ENCODE peak calls at places on chromosome X, in nine cellular contexts. A is activated CD8-positive, alpha-beta memory T cell treated with anti-CD3 and anti-CD28 coated beads, Interleukin-2, amount 10 ng/mL, durations not matched to agents 7 days and 5 days; X is heart left ventricle; P is astrocyte of the spinal cord; M is GM03348; D is A172; E is RPMI7951; G is NCI-H524; H is fibroblast of the conjunctiva. O is an unnamed sample.

GRCh38 chrX:70479197-70479969 is 34.7 kb downstream of the DLG3 start:
- DNase-seq in A (no peak), X (no peak), P (peak), M (peak), D (peak), E (peak), G (no peak), H (no peak), O (no peak)

GRCh38 chrX:15913161-15913560 is 58.5 kb upstream of the AP1S2 start:
- DNase-seq in A (no peak), X (no peak), P (no peak), M (no peak), D (no peak), E (peak), G (peak), H (no peak), O (no peak)

GRCh38 chrX:30905325-30905724 is 16.3 kb upstream of the TAB3 start:
- DNase-seq in A (no peak), X (no peak), P (no peak), M (no peak), D (no peak), E (no peak), G (no peak), H (no peak), O (no peak)

GRCh38 chrX:10447577-10448214 is 172.7 kb downstream of the MID1 start:
- DNase-seq in A (no peak), X (no peak), P (peak), M (peak), D (peak), E (peak), G (no peak), H (peak), O (no peak)

GRCh38 chrX:2931612-2932011 is 2.5 kb upstream of the ARSD start:
- DNase-seq in A (no peak), X (no peak), P (no peak), M (no peak), D (no peak), E (no peak), G (no peak), H (no peak), O (no peak)

GRCh38 chrX:103608305-103608963 is 671 bp downstream of the TCEAL3 start:
- DNase-seq in A (no peak), X (peak), P (no peak), M (no peak), D (no peak), E (no peak), G (no peak), H (no peak), O (no peak)

GRCh38 chrX:100408643-100409315 is 1.3 kb downstream of the PCDH19 start:
- DNase-seq in A (no peak), X (no peak), P (no peak), M (no peak), D (no peak), E (no peak), G (no peak), H (no peak), O (no peak)

GRCh38 chrX:39813631-39814246 is 284.0 kb downstream of the BCOR start:
- DNase-seq in A (no peak), X (peak), P (peak), M (peak), D (peak), E (peak), G (peak), H (no peak), O (peak)

GRCh38 chrX:147376601-147377387 is 534.9 kb upstream of the FMR1 start:
- DNase-seq in A (no peak), X (no peak), P (no peak), M (no peak), D (no peak), E (no peak), G (peak), H (no peak), O (peak)

GRCh38 chrX:80578518-80579105 is 158.4 kb downstream of the TENT5D start:
- DNase-seq in A (no peak), X (no peak), P (peak), M (peak), D (peak), E (peak), G (no peak), H (peak), O (peak)

GRCh38 chrX:41468647-41469323 is 21.6 kb downstream of the NYX start:
- DNase-seq in A (no peak), X (no peak), P (peak), M (no peak), D (no peak), E (peak), G (peak), H (peak), O (no peak)

GRCh38 chrX:40646489-40647306 is 663 bp downstream of the CXorf38 start:
- DNase-seq in A (peak), X (peak), P (peak), M (peak), D (peak), E (peak), G (no peak), H (no peak), O (peak)